ENCODE peak calls at places on chromosomes 1 and 21, in nine cellular contexts. Q is bronchial epithelial cell; B is GF-D8; X is CMK; M is osteocyte; J is NCI-H2081; U is activated CD4-positive, alpha-beta T cell treated with anti-CD3 and anti-CD28 coated beads, Interleukin-2, amount 50 U/mL, for 24 hours; Y is DMS153; T is endodermal cell. L is an unnamed sample.

GRCh38 chr1:234957330-234958065 is 171.1 kb downstream of the TOMM20 start:
- DNase-seq in U (no peak), J (peak), B (no peak), X (no peak), T (peak), Q (peak), Y (no peak), M (no peak), L (peak)

GRCh38 chr1:101567582-101568189 is 330.9 kb downstream of the S1PR1 start:
- DNase-seq in Q (peak), U (peak), X (no peak), T (peak), B (no peak), M (no peak), Y (no peak), J (peak), L (peak)

GRCh38 chr1:182806015-182806678 is 16.6 kb downstream of the NPL start:
- DNase-seq in X (no peak), M (no peak), Q (no peak), B (no peak), U (no peak), J (peak), T (peak), Y (no peak), L (peak)

GRCh38 chr21:25005388-25005787 is 601.9 kb downstream of the MRPL39 start:
- DNase-seq in Q (peak), T (no peak), B (peak), X (no peak), U (no peak), Y (no peak), J (no peak), M (no peak), L (no peak)

GRCh38 chr1:18474559-18474958 is 6.2 kb upstream of the KLHDC7A start:
- DNase-seq in Y (no peak), X (no peak), M (no peak), B (no peak), Q (no peak), U (no peak), T (no peak), J (no peak), L (no peak)

GRCh38 chr1:88800382-88801051 is 90.8 kb downstream of the GTF2B start:
- DNase-seq in Q (peak), J (peak), M (no peak), T (no peak), X (no peak), B (no peak), U (peak), Y (no peak), L (no peak)

GRCh38 chr1:46401964-46402626 is 8.0 kb downstream of the FAAH start:
- DNase-seq in U (no peak), M (no peak), B (no peak), Y (peak), Q (peak), J (peak), X (no peak), T (peak), L (peak)

GRCh38 chr1:7474786-7475502 is 296.2 kb upstream of the VAMP3 start:
- DNase-seq in J (no peak), U (no peak), T (peak), B (no peak), X (no peak), M (no peak), Y (no peak), Q (no peak), L (no peak)

GRCh38 chr1:34887593-34887992 is 28.0 kb upstream of the SMIM12 start:
- DNase-seq in X (no peak), B (no peak), M (no peak), Y (no peak), T (peak), Q (no peak), U (no peak), J (no peak), L (no peak)

L was measured in islet precursor cell.